ENCODE peak calls at places on chromosomes 13 and 19, in eight cellular contexts. G, U, M, P, F, J, A and L are unnamed samples.

GRCh38 chr13:30870049-30870884 is 35.8 kb upstream of the MEDAG start:
- DNase-seq in G (peak; percentile 90), U (peak; percentile 100), M (peak; percentile 99), P (peak; percentile 57), F (peak; percentile 100), J (peak; percentile 91), A (no peak), L (peak; percentile 100)

GRCh38 chr19:11399667-11400066 is 15.6 kb upstream of the EPOR start:
- DNase-seq in G (no peak), U (no peak), M (no peak), P (no peak), F (no peak), J (no peak), A (no peak), L (no peak)

GRCh38 chr13:100334209-100334608 is 245.3 kb downstream of the PCCA start:
- DNase-seq in G (no peak), U (no peak), M (no peak), P (no peak), F (no peak), J (no peak), A (no peak), L (no peak)

GRCh38 chr13:99501952-99502310 is 659 bp downstream of the TM9SF2 start:
- DNase-seq in G (no peak), U (peak; percentile 32), M (peak; percentile 35), P (peak; percentile 51), F (peak; percentile 31), J (peak; percentile 23), A (peak; percentile 55), L (peak; percentile 23)

GRCh38 chr19:18393836-18394235 is 3.6 kb downstream of the LRRC25 start:
- DNase-seq in G (no peak), U (no peak), M (no peak), P (no peak), F (no peak), J (no peak), A (peak; percentile 78), L (no peak)

GRCh38 chr19:35345671-35346111 is 2.0 kb upstream of the FFAR1 start:
- DNase-seq in G (no peak), U (no peak), M (no peak), P (no peak), F (no peak), J (peak; percentile 14), A (peak; percentile 28), L (no peak)

GRCh38 chr19:10686661-10687517 is 14.3 kb upstream of the QTRT1 start:
- DNase-seq in G (no peak), U (peak; percentile 85), M (no peak), P (no peak), F (peak; percentile 28), J (no peak), A (no peak), L (peak; percentile 79)

GRCh38 chr19:7460562-7460966 is 28.3 kb downstream of the PEX11G start:
- DNase-seq in G (no peak), U (peak; percentile 33), M (no peak), P (no peak), F (peak; percentile 44), J (no peak), A (no peak), L (peak; percentile 65)

GRCh38 chr19:46065486-46065885 is 24.7 kb upstream of the IGFL4 start:
- DNase-seq in G (no peak), U (peak; percentile 76), M (peak; percentile 34), P (no peak), F (no peak), J (no peak), A (no peak), L (peak; percentile 36)
- TF ChIP-seq CTCF in G (no peak), U (no peak), M (no peak), P (no peak), F (no peak), J (no peak), A (no peak), L (no peak)

GRCh38 chr19:47258895-47259555 is 2.7 kb downstream of the CCDC9 start:
- DNase-seq in G (peak; percentile 75), U (no peak), M (no peak), P (no peak), F (no peak), J (no peak), A (no peak), L (no peak)
- H3K4me3 ChIP-seq in G (no peak overlapping the region), U (peak overlapping the region; percentile 74), M (peak overlapping the region; percentile 80), P (no peak overlapping the region), F (no peak overlapping the region), J (no peak overlapping the region), A (no peak overlapping the region), L (no peak overlapping the region)

DNA sequence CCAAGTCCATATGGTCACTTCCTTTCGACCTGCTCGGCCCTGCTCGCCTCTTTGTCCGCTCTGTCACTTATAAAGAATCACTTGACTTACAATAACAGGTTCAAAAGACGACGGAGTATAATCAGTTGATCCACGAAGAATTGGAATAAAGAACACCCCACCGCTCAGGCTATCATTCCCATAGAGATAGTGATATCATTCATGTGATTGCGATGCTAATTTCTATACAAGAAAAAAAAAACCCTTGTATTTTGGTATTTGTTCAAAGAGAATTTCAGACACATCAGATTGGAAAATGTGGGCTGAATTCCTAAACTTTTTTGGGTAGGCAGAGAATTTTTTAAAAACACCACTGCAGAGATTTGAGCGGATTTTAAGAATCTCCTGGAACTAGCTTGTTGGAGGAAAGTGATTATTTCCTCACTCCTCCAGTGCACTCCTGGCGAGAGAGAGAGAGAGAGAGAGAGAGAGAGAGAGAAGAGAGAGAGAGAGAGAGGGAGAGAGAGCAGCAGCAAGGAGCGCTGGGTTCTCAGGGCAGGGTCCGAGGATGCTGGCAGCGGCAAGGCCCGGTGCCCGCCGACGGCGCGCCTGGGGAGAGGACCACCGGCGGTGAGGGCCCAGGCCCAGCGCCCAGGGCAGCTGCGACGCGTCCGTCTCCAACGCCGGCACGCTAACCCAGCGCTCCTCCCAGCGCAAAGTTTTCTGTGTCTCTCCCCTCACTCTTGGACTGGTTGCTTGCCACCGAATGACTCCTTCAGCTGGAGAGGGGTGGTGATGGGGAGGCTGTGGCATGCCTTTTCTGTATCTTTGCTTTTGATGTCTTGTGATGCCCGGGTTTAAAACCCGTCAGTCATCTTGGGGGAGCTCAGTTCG is 149.0 kb upstream of the ZNF536 start:
- DNase-seq in G (no peak), U (no peak), M (peak; percentile 51), P (no peak), F (no peak), J (no peak), A (no peak), L (no peak)
- TF ChIP-seq CTCF in G (no peak), U (no peak), M (no peak), P (no peak), F (no peak), J (no peak), A (no peak), L (no peak)

GRCh38 chr13:27199691-27200090 is 28.1 kb upstream of the USP12 start:
- DNase-seq in G (no peak), U (no peak), M (no peak), P (no peak), F (no peak), J (no peak), A (no peak), L (no peak)

GRCh38 chr13:27203854-27204253 is 32.2 kb upstream of the USP12 start:
- DNase-seq in G (no peak), U (peak; percentile 42), M (peak; percentile 12), P (peak; percentile 25), F (peak; percentile 31), J (no peak), A (no peak), L (peak; percentile 41)

GRCh38 chr13:27201661-27202060 is 30.1 kb upstream of the USP12 start:
- DNase-seq in G (no peak), U (no peak), M (no peak), P (no peak), F (peak; percentile 16), J (no peak), A (no peak), L (no peak)

GRCh38 chr13:27203186-27203585 is 31.6 kb upstream of the USP12 start:
- DNase-seq in G (no peak), U (no peak), M (no peak), P (no peak), F (no peak), J (no peak), A (no peak), L (no peak)

GRCh38 chr13:27200413-27201066 is 28.9 kb upstream of the USP12 start:
- DNase-seq in G (no peak), U (peak; percentile 38), M (no peak), P (no peak), F (no peak), J (no peak), A (no peak), L (no peak)
- H3K4me3 ChIP-seq in G (no peak overlapping the region), U (no peak overlapping the region), M (no peak overlapping the region), P (no peak overlapping the region), F (no peak overlapping the region), J (no peak overlapping the region), A (no peak overlapping the region), L (no peak overlapping the region)

GRCh38 chr19:8832132-8833021 is at the start of the genes MBD3L1 and ZNF558:
- DNase-seq in G (peak; percentile 100), U (peak; percentile 97), M (peak; percentile 98), P (peak; percentile 99), F (peak; percentile 97), J (peak; percentile 99), A (peak; percentile 99), L (peak; percentile 99)
- TF ChIP-seq CTCF in G (no peak), U (no peak), M (peak; percentile 1), P (peak; percentile 26), F (peak; percentile 39), J (peak; percentile 52), A (peak; percentile 59), L (no peak)

GRCh38 chr13:75327132-75327505 is 154.8 kb downstream of the TBC1D4 start:
- DNase-seq in G (no peak), U (no peak), M (no peak), P (no peak), F (no peak), J (no peak), A (no peak), L (no peak)
- H3K4me3 ChIP-seq in G (no peak overlapping the region), U (no peak overlapping the region), M (no peak overlapping the region), P (no peak overlapping the region), F (no peak overlapping the region), J (no peak overlapping the region), A (peak overlapping the region; percentile 35), L (no peak overlapping the region)

DNA sequence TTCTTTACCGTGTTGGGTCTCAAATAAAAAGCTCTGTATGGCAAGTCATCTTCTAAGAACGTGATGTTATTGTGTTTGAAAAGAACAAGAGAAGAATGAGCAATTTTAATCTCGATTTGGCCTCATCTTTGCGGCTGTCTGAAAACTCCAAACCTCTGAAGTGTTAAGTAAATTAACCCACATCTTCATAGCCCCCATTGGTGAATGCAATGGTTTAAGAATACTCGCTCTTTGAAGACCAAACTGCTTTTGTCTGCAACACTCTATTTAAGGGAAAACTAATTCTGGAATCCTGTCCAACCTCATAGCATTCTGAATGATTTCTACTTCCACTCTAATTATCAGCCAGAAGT is 56.9 kb upstream of the SCEL start:
- DNase-seq in G (no peak), U (no peak), M (no peak), P (no peak), F (no peak), J (no peak), A (no peak), L (no peak)
- TF ChIP-seq CTCF in G (no peak), U (no peak), M (no peak), P (peak; percentile 0), F (no peak), J (no peak), A (no peak), L (no peak)